ENCODE peak calls at places on chromosome 12, in five cellular contexts. C, B, M, A and G are unnamed samples.

GRCh38 chr12:27493260-27493935 is 30.6 kb upstream of the PPFIBP1 start:
- DNase-seq in C (no peak), B (no peak), M (no peak), A (no peak), G (no peak)

GRCh38 chr12:574475-575128 is 88.6 kb downstream of the NINJ2 start:
- DNase-seq in C (no peak), B (no peak), M (peak), A (no peak), G (no peak)

GRCh38 chr12:90987520-90987919 is 17.3 kb downstream of the EPYC start:
- DNase-seq in C (no peak), B (no peak), M (no peak), A (no peak), G (no peak)

GRCh38 chr12:55019784-55020183 is at the start of gene NEUROD4:
- DNase-seq in C (peak), B (peak), M (no peak), A (peak), G (no peak)

GRCh38 chr12:2161478-2161877 is 108.7 kb downstream of the CACNA1C start:
- DNase-seq in C (no peak), B (no peak), M (peak), A (no peak), G (peak)

GRCh38 chr12:124730455-124730932 is 133.2 kb downstream of the SCARB1 start:
- DNase-seq in C (no peak), B (no peak), M (no peak), A (no peak), G (no peak)

GRCh38 chr12:119417440-119417839 is 82.9 kb downstream of the CCDC60 start:
- DNase-seq in C (no peak), B (no peak), M (no peak), A (no peak), G (no peak)

GRCh38 chr12:58914457-58914856 is 5.8 kb downstream of the LRIG3 start:
- DNase-seq in C (no peak), B (no peak), M (no peak), A (no peak), G (no peak)

GRCh38 chr12:27462851-27463250 is 16.3 kb downstream of the SMCO2 start:
- DNase-seq in C (no peak), B (no peak), M (no peak), A (no peak), G (no peak)

GRCh38 chr12:111074559-111074958 is 154.2 kb upstream of the MYL2 start:
- DNase-seq in C (no peak), B (peak), M (no peak), A (no peak), G (peak)

GRCh38 chr12:124750149-124750656 is 113.5 kb downstream of the SCARB1 start:
- DNase-seq in C (no peak), B (no peak), M (no peak), A (no peak), G (no peak)

GRCh38 chr12:24551368-24551767 is 397.5 kb downstream of the BCAT1 start:
- DNase-seq in C (no peak), B (no peak), M (no peak), A (no peak), G (no peak)

GRCh38 chr12:48351022-48351708 is 446 bp upstream of the ZNF641 start:
- DNase-seq in C (no peak), B (no peak), M (peak), A (no peak), G (no peak)

GRCh38 chr12:121120323-121120722 is 12.4 kb upstream of the P2RX7 start:
- DNase-seq in C (no peak), B (no peak), M (no peak), A (no peak), G (no peak)